ENCODE peak calls at places on chromosomes 16 and 17, in ten cellular contexts. E is SW 1271; M is T-helper 1 cell; Y is stimulated activated CD8-positive, alpha-beta memory T cell treated with anti-CD3 and anti-CD28 coated beads, Interleukin-7, amount 100 ng/mL, for 1 hour; O is left ventricle myocardium inferior; A is SHP77; X is fibroblast of gingiva; N is ascending aorta; U is AG10803; P is HCT116. H is an unnamed sample.

GRCh38 chr16:2297506-2297860 is 29.6 kb upstream of the RNPS1 start:
- DNase-seq in E (no peak), M (no peak), Y (no peak), O (no peak), A (no peak), X (no peak), N (no peak), U (no peak), P (no peak), H (no peak)

GRCh38 chr17:51946311-51946710 is 212.2 kb downstream of the CA10 start:
- DNase-seq in E (no peak), M (no peak), Y (no peak), O (no peak), A (no peak), X (no peak), N (no peak), U (no peak), P (no peak), H (no peak)

GRCh38 chr17:37117743-37118142 is 169.0 kb downstream of the AATF start:
- DNase-seq in E (no peak), M (no peak), Y (no peak), O (no peak), A (no peak), X (peak), N (no peak), U (no peak), P (no peak), H (no peak)

GRCh38 chr17:8060274-8060673 is 21.4 kb downstream of the ALOX15B start:
- DNase-seq in E (peak), M (peak), Y (peak), O (no peak), A (peak), X (peak), N (no peak), U (peak), P (peak), H (peak)

GRCh38 chr17:48841395-48841831 is 10.6 kb downstream of the CALCOCO2 start:
- DNase-seq in E (no peak), M (no peak), Y (no peak), O (no peak), A (no peak), X (peak), N (no peak), U (peak), P (no peak), H (peak)

GRCh38 chr16:11097094-11097781 is 152.9 kb downstream of the CLEC16A start:
- DNase-seq in E (no peak), M (no peak), Y (no peak), O (no peak), A (no peak), X (no peak), N (no peak), U (no peak), P (no peak), H (no peak)

GRCh38 chr16:80254970-80255369 is 285.8 kb upstream of the DYNLRB2 start:
- DNase-seq in E (no peak), M (no peak), Y (no peak), O (no peak), A (no peak), X (no peak), N (no peak), U (no peak), P (no peak), H (no peak)

GRCh38 chr17:59131131-59131530 is 23.9 kb downstream of the SKA2 start:
- DNase-seq in E (no peak), M (no peak), Y (no peak), O (no peak), A (no peak), X (peak), N (no peak), U (no peak), P (no peak), H (no peak)

GRCh38 chr16:54351171-54351570 is 64.6 kb upstream of the IRX3 start:
- DNase-seq in E (no peak), M (no peak), Y (no peak), O (no peak), A (no peak), X (no peak), N (no peak), U (no peak), P (no peak), H (no peak)

GRCh38 chr17:65809366-65809765 is 247.9 kb upstream of the AXIN2 start:
- DNase-seq in E (no peak), M (no peak), Y (no peak), O (no peak), A (no peak), X (no peak), N (no peak), U (no peak), P (no peak), H (no peak)